ENCODE peak calls at places on chromosomes 5 and 9, in ten cellular contexts. L is stimulated activated naive CD8-positive, alpha-beta T cell treated with anti-CD3 and anti-CD28 coated beads, Interleukin-15, amount 100 ng/mL, for 72 hours; M is GM12878; K is left cardiac atrium; U is K562; H is HepG2; X is right cardiac atrium; D is PC-3; Z is heart left ventricle; E is esophagus mucosa. G is an unnamed sample.

GRCh38 chr9:129866373-129867137 is 31.3 kb downstream of the USP20 start:
- ATAC-seq in L (no peak), M (no peak), K (no peak), U (no peak), H (no peak), X (no peak), D (no peak), Z (no peak), E (no peak), G (no peak)

GRCh38 chr9:14627513-14627912 is 65.7 kb downstream of the ZDHHC21 start:
- ATAC-seq in L (no peak), M (no peak), K (no peak), U (no peak), H (no peak), X (no peak), D (no peak), Z (no peak), E (no peak), G (no peak)

GRCh38 chr5:81202652-81203051 is 30.5 kb upstream of the CKMT2 start:
- ATAC-seq in L (no peak), M (no peak), K (peak), U (no peak), H (no peak), X (peak), D (no peak), Z (peak), E (no peak), G (no peak)

GRCh38 chr9:38249587-38250210 is 142.8 kb upstream of the ALDH1B1 start:
- ATAC-seq in L (no peak), M (no peak), K (no peak), U (no peak), H (no peak), X (no peak), D (no peak), Z (no peak), E (no peak), G (no peak)

GRCh38 chr5:181234116-181234454 is 9.6 kb downstream of the RACK1 start:
- ATAC-seq in L (peak), M (peak), K (peak), U (no peak), H (peak), X (peak), D (no peak), Z (peak), E (peak), G (no peak)

GRCh38 chr9:110926828-110927227 is 111.4 kb downstream of the LPAR1 start:
- ATAC-seq in L (no peak), M (no peak), K (no peak), U (no peak), H (no peak), X (no peak), D (peak), Z (no peak), E (peak), G (no peak)

GRCh38 chr5:169716287-169716686 is 79.2 kb downstream of the DOCK2 start:
- ATAC-seq in L (peak), M (peak), K (no peak), U (no peak), H (no peak), X (no peak), D (no peak), Z (peak), E (no peak), G (no peak)

GRCh38 chr9:92026206-92027002 is 76.4 kb upstream of the ROR2 start:
- ATAC-seq in L (no peak), M (no peak), K (no peak), U (no peak), H (peak), X (no peak), D (no peak), Z (no peak), E (no peak), G (no peak)

GRCh38 chr5:38899936-38900335 is 54.1 kb downstream of the OSMR start:
- ATAC-seq in L (no peak), M (no peak), K (no peak), U (no peak), H (peak), X (peak), D (no peak), Z (no peak), E (no peak), G (no peak)

G was measured in gastroesophageal sphincter.